ENCODE peak calls at places on chromosome 20, in ten cellular contexts. One of them, this sample, is unnamed.

GRCh38 chr20:15081301-15081700 is 743.9 kb upstream of the FLRT3 start:
- DNase-seq in mammary epithelial cell: no peak
- DNase-seq in A549: no peak
- DNase-seq in Karpas-422: no peak
- DNase-seq in right lobe of liver: no peak
- DNase-seq in heart right ventricle: no peak
- DNase-seq in CD4-positive, alpha-beta T cell: no peak
- DNase-seq in small intestine: no peak
- DNase-seq in left ventricle myocardium inferior: no peak
- DNase-seq in ovary: no peak
- DNase-seq in this sample: no peak

GRCh38 chr20:1391640-1392442 is 1.0 kb downstream of the FKBP1A start:
- DNase-seq in mammary epithelial cell: peak
- DNase-seq in A549: no peak
- DNase-seq in Karpas-422: peak
- DNase-seq in right lobe of liver: no peak
- DNase-seq in heart right ventricle: no peak
- DNase-seq in CD4-positive, alpha-beta T cell: no peak
- DNase-seq in small intestine: peak
- DNase-seq in left ventricle myocardium inferior: no peak
- DNase-seq in ovary: no peak
- DNase-seq in this sample: no peak

GRCh38 chr20:37565134-37565811 is 37.6 kb upstream of the BLCAP start:
- DNase-seq in mammary epithelial cell: no peak
- DNase-seq in A549: no peak
- DNase-seq in Karpas-422: no peak
- DNase-seq in right lobe of liver: no peak
- DNase-seq in heart right ventricle: no peak
- DNase-seq in CD4-positive, alpha-beta T cell: no peak
- DNase-seq in small intestine: no peak
- DNase-seq in left ventricle myocardium inferior: no peak
- DNase-seq in ovary: no peak
- DNase-seq in this sample: no peak

GRCh38 chr20:61184194-61184593 is 67.9 kb upstream of the CDH4 start:
- DNase-seq in mammary epithelial cell: no peak
- DNase-seq in A549: no peak
- DNase-seq in Karpas-422: no peak
- DNase-seq in right lobe of liver: no peak
- DNase-seq in heart right ventricle: no peak
- DNase-seq in CD4-positive, alpha-beta T cell: no peak
- DNase-seq in small intestine: no peak
- DNase-seq in left ventricle myocardium inferior: no peak
- DNase-seq in ovary: no peak
- DNase-seq in this sample: no peak

GRCh38 chr20:24236963-24237362 is 232.5 kb upstream of the SYNDIG1 start:
- DNase-seq in mammary epithelial cell: no peak
- DNase-seq in A549: no peak
- DNase-seq in Karpas-422: no peak
- DNase-seq in right lobe of liver: no peak
- DNase-seq in heart right ventricle: no peak
- DNase-seq in CD4-positive, alpha-beta T cell: no peak
- DNase-seq in small intestine: no peak
- DNase-seq in left ventricle myocardium inferior: no peak
- DNase-seq in ovary: no peak
- DNase-seq in this sample: no peak

GRCh38 chr20:57747889-57748456 is 38.2 kb upstream of the PMEPA1 start:
- DNase-seq in mammary epithelial cell: no peak
- DNase-seq in A549: no peak
- DNase-seq in Karpas-422: no peak
- DNase-seq in right lobe of liver: no peak
- DNase-seq in heart right ventricle: peak
- DNase-seq in CD4-positive, alpha-beta T cell: no peak
- DNase-seq in small intestine: no peak
- DNase-seq in left ventricle myocardium inferior: no peak
- DNase-seq in ovary: no peak
- DNase-seq in this sample: no peak

GRCh38 chr20:9407805-9408421 is 106.5 kb upstream of the LAMP5 start:
- DNase-seq in mammary epithelial cell: peak
- DNase-seq in A549: peak
- DNase-seq in Karpas-422: peak
- DNase-seq in right lobe of liver: no peak
- DNase-seq in heart right ventricle: peak
- DNase-seq in CD4-positive, alpha-beta T cell: no peak
- DNase-seq in small intestine: peak
- DNase-seq in left ventricle myocardium inferior: no peak
- DNase-seq in ovary: peak
- DNase-seq in this sample: peak

GRCh38 chr20:47680804-47681529 is 104.3 kb downstream of the SULF2 start:
- DNase-seq in mammary epithelial cell: no peak
- DNase-seq in A549: no peak
- DNase-seq in Karpas-422: no peak
- DNase-seq in right lobe of liver: no peak
- DNase-seq in heart right ventricle: no peak
- DNase-seq in CD4-positive, alpha-beta T cell: no peak
- DNase-seq in small intestine: peak
- DNase-seq in left ventricle myocardium inferior: no peak
- DNase-seq in ovary: no peak
- DNase-seq in this sample: no peak

GRCh38 chr20:9999660-10000059 is 35.1 kb upstream of the ANKEF1 start:
- DNase-seq in mammary epithelial cell: no peak
- DNase-seq in A549: no peak
- DNase-seq in Karpas-422: peak
- DNase-seq in right lobe of liver: no peak
- DNase-seq in heart right ventricle: no peak
- DNase-seq in CD4-positive, alpha-beta T cell: no peak
- DNase-seq in small intestine: peak
- DNase-seq in left ventricle myocardium inferior: no peak
- DNase-seq in ovary: no peak
- DNase-seq in this sample: no peak

GRCh38 chr20:54772931-54773642 is 297.7 kb downstream of the DOK5 start:
- DNase-seq in mammary epithelial cell: no peak
- DNase-seq in A549: no peak
- DNase-seq in Karpas-422: no peak
- DNase-seq in right lobe of liver: no peak
- DNase-seq in heart right ventricle: no peak
- DNase-seq in CD4-positive, alpha-beta T cell: no peak
- DNase-seq in small intestine: no peak
- DNase-seq in left ventricle myocardium inferior: no peak
- DNase-seq in ovary: no peak
- DNase-seq in this sample: no peak

GRCh38 chr20:2178328-2179232 is 77.0 kb downstream of the STK35 start:
- DNase-seq in mammary epithelial cell: no peak
- DNase-seq in A549: no peak
- DNase-seq in Karpas-422: no peak
- DNase-seq in right lobe of liver: no peak
- DNase-seq in heart right ventricle: no peak
- DNase-seq in CD4-positive, alpha-beta T cell: no peak
- DNase-seq in small intestine: no peak
- DNase-seq in left ventricle myocardium inferior: no peak
- DNase-seq in ovary: peak
- DNase-seq in this sample: no peak

GRCh38 chr20:818001-818664 is 15.4 kb upstream of the FAM110A start:
- DNase-seq in mammary epithelial cell: peak
- DNase-seq in A549: no peak
- DNase-seq in Karpas-422: no peak
- DNase-seq in right lobe of liver: no peak
- DNase-seq in heart right ventricle: no peak
- DNase-seq in CD4-positive, alpha-beta T cell: no peak
- DNase-seq in small intestine: no peak
- DNase-seq in left ventricle myocardium inferior: no peak
- DNase-seq in ovary: no peak
- DNase-seq in this sample: peak

GRCh38 chr20:29301624-29302259 is 1955.7 kb upstream of the DEFB115 start:
- DNase-seq in mammary epithelial cell: no peak
- DNase-seq in A549: no peak
- DNase-seq in Karpas-422: no peak
- DNase-seq in right lobe of liver: no peak
- DNase-seq in heart right ventricle: no peak
- DNase-seq in CD4-positive, alpha-beta T cell: no peak
- DNase-seq in small intestine: no peak
- DNase-seq in left ventricle myocardium inferior: no peak
- DNase-seq in ovary: no peak
- DNase-seq in this sample: no peak

GRCh38 chr20:36848078-36848660 is 27.8 kb upstream of the TLDC2 start:
- DNase-seq in mammary epithelial cell: no peak
- DNase-seq in A549: no peak
- DNase-seq in Karpas-422: no peak
- DNase-seq in right lobe of liver: no peak
- DNase-seq in heart right ventricle: peak
- DNase-seq in CD4-positive, alpha-beta T cell: no peak
- DNase-seq in small intestine: no peak
- DNase-seq in left ventricle myocardium inferior: peak
- DNase-seq in ovary: peak
- DNase-seq in this sample: no peak

GRCh38 chr20:38645980-38646858 is 44.6 kb downstream of the ARHGAP40 start:
- DNase-seq in mammary epithelial cell: peak
- DNase-seq in A549: peak
- DNase-seq in Karpas-422: peak
- DNase-seq in right lobe of liver: peak
- DNase-seq in heart right ventricle: peak
- DNase-seq in CD4-positive, alpha-beta T cell: peak
- DNase-seq in small intestine: peak
- DNase-seq in left ventricle myocardium inferior: peak
- DNase-seq in ovary: peak
- DNase-seq in this sample: peak

GRCh38 chr20:22303523-22303922 is 280.8 kb downstream of the FOXA2 start:
- DNase-seq in mammary epithelial cell: no peak
- DNase-seq in A549: peak
- DNase-seq in Karpas-422: no peak
- DNase-seq in right lobe of liver: no peak
- DNase-seq in heart right ventricle: no peak
- DNase-seq in CD4-positive, alpha-beta T cell: no peak
- DNase-seq in small intestine: no peak
- DNase-seq in left ventricle myocardium inferior: no peak
- DNase-seq in ovary: no peak
- DNase-seq in this sample: peak

GRCh38 chr20:3781153-3781910 is at the start of gene SPEF1:
- DNase-seq in mammary epithelial cell: peak
- DNase-seq in A549: peak
- DNase-seq in Karpas-422: peak
- DNase-seq in right lobe of liver: peak
- DNase-seq in heart right ventricle: peak
- DNase-seq in CD4-positive, alpha-beta T cell: peak
- DNase-seq in small intestine: peak
- DNase-seq in left ventricle myocardium inferior: peak
- DNase-seq in ovary: peak
- DNase-seq in this sample: peak
- H3K27ac ChIP-seq in mammary epithelial cell: peak
- H3K27ac ChIP-seq in A549: peak
- H3K27ac ChIP-seq in Karpas-422: no peak
- H3K27ac ChIP-seq in right lobe of liver: no peak
- H3K27ac ChIP-seq in heart right ventricle: peak
- H3K27ac ChIP-seq in CD4-positive, alpha-beta T cell: no peak
- H3K27ac ChIP-seq in small intestine: no peak
- H3K27ac ChIP-seq in left ventricle myocardium inferior: peak
- H3K27ac ChIP-seq in ovary: no peak
- H3K27ac ChIP-seq in this sample: peak

DNA sequence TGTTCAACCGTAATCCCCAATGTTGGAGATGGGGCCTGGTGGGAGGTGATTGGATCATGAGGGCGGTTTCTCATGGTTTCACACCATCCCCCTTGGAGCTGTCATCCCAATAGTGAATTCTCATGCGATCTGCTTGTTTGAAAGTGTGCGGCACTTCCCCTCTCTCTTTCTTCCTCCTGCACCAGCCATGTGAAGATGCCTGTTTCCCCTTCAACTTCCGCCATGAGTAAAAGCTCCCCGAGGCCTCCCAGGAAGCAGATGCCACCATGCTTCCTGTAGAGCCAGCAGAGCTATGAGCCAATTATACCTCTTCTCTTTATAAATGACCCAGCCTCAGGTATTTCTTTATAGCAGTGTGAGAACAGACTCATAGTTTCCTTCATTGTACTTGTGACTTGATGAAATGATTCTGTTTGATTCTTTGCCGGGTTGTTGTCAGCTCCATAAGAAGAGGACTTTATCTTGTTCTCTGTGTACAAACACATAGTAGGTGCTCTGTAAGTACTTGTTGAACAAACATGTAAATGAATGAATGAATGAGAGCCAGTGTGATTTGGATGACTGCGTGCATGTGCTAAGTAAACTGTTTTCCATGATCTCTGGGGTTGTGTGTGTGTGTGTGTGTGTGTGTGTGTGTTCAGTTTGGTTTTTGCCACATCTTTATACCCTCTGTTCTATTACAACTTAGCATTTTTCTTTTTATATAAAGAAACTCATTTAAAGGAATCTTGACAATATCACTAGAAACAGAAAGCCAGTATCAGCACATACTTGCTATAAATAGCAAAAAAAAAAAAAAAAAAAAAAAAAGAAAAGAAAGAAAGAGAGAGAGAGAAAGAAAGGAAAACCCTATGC is 22.5 kb upstream of the PTGIS start:
- DNase-seq in mammary epithelial cell: no peak
- DNase-seq in A549: no peak
- DNase-seq in Karpas-422: no peak
- DNase-seq in right lobe of liver: no peak
- DNase-seq in heart right ventricle: no peak
- DNase-seq in CD4-positive, alpha-beta T cell: no peak
- DNase-seq in small intestine: no peak
- DNase-seq in left ventricle myocardium inferior: no peak
- DNase-seq in ovary: no peak
- DNase-seq in this sample: no peak
- H3K27ac ChIP-seq in mammary epithelial cell: no peak
- H3K27ac ChIP-seq in A549: peak
- H3K27ac ChIP-seq in Karpas-422: no peak
- H3K27ac ChIP-seq in right lobe of liver: no peak
- H3K27ac ChIP-seq in heart right ventricle: peak
- H3K27ac ChIP-seq in CD4-positive, alpha-beta T cell: no peak
- H3K27ac ChIP-seq in small intestine: no peak
- H3K27ac ChIP-seq in left ventricle myocardium inferior: peak
- H3K27ac ChIP-seq in ovary: no peak
- H3K27ac ChIP-seq in this sample: no peak

DNA sequence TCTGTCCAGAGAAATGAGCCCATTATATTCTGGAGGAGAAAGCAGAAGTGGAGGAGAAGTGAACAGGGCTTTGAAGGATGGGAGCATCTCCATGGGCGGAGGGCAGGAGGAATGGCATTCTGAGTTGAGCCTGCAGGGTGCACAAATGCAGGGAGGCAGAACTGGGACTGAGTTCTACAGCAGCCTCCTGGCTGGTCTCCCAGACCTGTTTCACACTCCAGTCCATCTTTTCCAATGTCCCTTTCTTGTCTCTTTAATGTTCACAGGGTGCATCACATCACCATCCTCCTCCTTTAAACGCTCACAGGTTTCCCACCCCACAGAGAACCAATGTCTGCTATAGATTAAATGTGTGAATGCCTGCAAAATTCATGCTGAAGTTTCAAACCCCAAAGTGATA is 302.9 kb downstream of the PTPRT start:
- DNase-seq in mammary epithelial cell: no peak
- DNase-seq in A549: no peak
- DNase-seq in Karpas-422: no peak
- DNase-seq in right lobe of liver: no peak
- DNase-seq in heart right ventricle: no peak
- DNase-seq in CD4-positive, alpha-beta T cell: no peak
- DNase-seq in small intestine: no peak
- DNase-seq in left ventricle myocardium inferior: no peak
- DNase-seq in ovary: no peak
- DNase-seq in this sample: no peak
- H3K27ac ChIP-seq in mammary epithelial cell: no peak
- H3K27ac ChIP-seq in A549: no peak
- H3K27ac ChIP-seq in Karpas-422: peak
- H3K27ac ChIP-seq in right lobe of liver: no peak
- H3K27ac ChIP-seq in heart right ventricle: no peak
- H3K27ac ChIP-seq in CD4-positive, alpha-beta T cell: no peak
- H3K27ac ChIP-seq in small intestine: no peak
- H3K27ac ChIP-seq in left ventricle myocardium inferior: no peak
- H3K27ac ChIP-seq in ovary: no peak
- H3K27ac ChIP-seq in this sample: no peak

GRCh38 chr20:4043801-4044200 is 28.4 kb upstream of the RNF24 start:
- DNase-seq in mammary epithelial cell: no peak
- DNase-seq in A549: no peak
- DNase-seq in Karpas-422: no peak
- DNase-seq in right lobe of liver: no peak
- DNase-seq in heart right ventricle: no peak
- DNase-seq in CD4-positive, alpha-beta T cell: no peak
- DNase-seq in small intestine: no peak
- DNase-seq in left ventricle myocardium inferior: no peak
- DNase-seq in ovary: no peak
- DNase-seq in this sample: no peak
- H3K27ac ChIP-seq in mammary epithelial cell: no peak
- H3K27ac ChIP-seq in A549: no peak
- H3K27ac ChIP-seq in Karpas-422: no peak
- H3K27ac ChIP-seq in right lobe of liver: no peak
- H3K27ac ChIP-seq in heart right ventricle: no peak
- H3K27ac ChIP-seq in CD4-positive, alpha-beta T cell: no peak
- H3K27ac ChIP-seq in small intestine: no peak
- H3K27ac ChIP-seq in left ventricle myocardium inferior: no peak
- H3K27ac ChIP-seq in ovary: no peak
- H3K27ac ChIP-seq in this sample: no peak